ENCODE peak calls at places on chromosomes 3 and 15, in five cellular contexts. B is mesendoderm, C is neuronal stem cell, W is mesenchymal stem cell, V is IMR-90. H is an unnamed sample.

GRCh38 chr15:75051161-75051560 is 27.8 kb downstream of the PPCDC start:
- DNase-seq in B (no peak), W (no peak), V (no peak), C (no peak), H (no peak)

GRCh38 chr15:42184313-42184712 is 23.8 kb downstream of the VPS39 start:
- DNase-seq in V (peak; percentile 17), C (no peak), W (no peak), B (no peak), H (peak; percentile 13)

GRCh38 chr3:30681276-30682211 is 75.1 kb downstream of the TGFBR2 start:
- DNase-seq in V (peak; percentile 68), W (peak; percentile 68), C (peak; percentile 11), B (no peak), H (no peak)

GRCh38 chr3:187450791-187451190 is 82.6 kb downstream of the RTP4 start:
- DNase-seq in B (peak; percentile 80), V (no peak), W (no peak), C (no peak), H (no peak)

GRCh38 chr3:47419083-47420043 is 38.5 kb downstream of the PTPN23 start:
- DNase-seq in W (no peak), C (no peak), B (no peak), V (no peak), H (no peak)

GRCh38 chr3:32384938-32385337 is 6.7 kb upstream of the CMTM7 start:
- DNase-seq in W (peak; percentile 67), V (peak; percentile 4), C (peak; percentile 48), B (peak; percentile 89), H (peak; percentile 35)

GRCh38 chr15:66832679-66833078 is 130.6 kb downstream of the SMAD6 start:
- DNase-seq in C (no peak), V (peak; percentile 56), B (no peak), W (peak; percentile 47), H (peak; percentile 19)

GRCh38 chr15:71195242-71195641 is 80.0 kb downstream of the THSD4 start:
- DNase-seq in W (no peak), B (peak; percentile 89), C (no peak), V (no peak), H (no peak)

GRCh38 chr3:143825513-143825912 is 22.8 kb downstream of the SLC9A9 start:
- DNase-seq in W (no peak), V (no peak), C (no peak), B (no peak), H (no peak)

GRCh38 chr3:123400169-123400568 is 48.7 kb downstream of the ADCY5 start:
- DNase-seq in C (no peak), V (no peak), W (no peak), B (no peak), H (peak; percentile 30)

GRCh38 chr3:23112491-23112890 is 90.6 kb upstream of the UBE2E2 start:
- DNase-seq in C (no peak), V (no peak), B (peak; percentile 44), W (no peak), H (peak; percentile 35)

GRCh38 chr3:25843332-25843731 is 53.4 kb downstream of the OXSM start:
- DNase-seq in V (peak; percentile 25), W (no peak), C (no peak), B (no peak), H (peak; percentile 25)

GRCh38 chr15:68419301-68420175 is 12.4 kb downstream of the ITGA11 start:
- DNase-seq in C (no peak), B (no peak), W (peak; percentile 69), V (no peak), H (no peak)

GRCh38 chr15:98776607-98777281 is 128.4 kb downstream of the IGF1R start:
- DNase-seq in C (no peak), W (no peak), V (peak; percentile 50), B (peak; percentile 41), H (peak; percentile 2)

DNA sequence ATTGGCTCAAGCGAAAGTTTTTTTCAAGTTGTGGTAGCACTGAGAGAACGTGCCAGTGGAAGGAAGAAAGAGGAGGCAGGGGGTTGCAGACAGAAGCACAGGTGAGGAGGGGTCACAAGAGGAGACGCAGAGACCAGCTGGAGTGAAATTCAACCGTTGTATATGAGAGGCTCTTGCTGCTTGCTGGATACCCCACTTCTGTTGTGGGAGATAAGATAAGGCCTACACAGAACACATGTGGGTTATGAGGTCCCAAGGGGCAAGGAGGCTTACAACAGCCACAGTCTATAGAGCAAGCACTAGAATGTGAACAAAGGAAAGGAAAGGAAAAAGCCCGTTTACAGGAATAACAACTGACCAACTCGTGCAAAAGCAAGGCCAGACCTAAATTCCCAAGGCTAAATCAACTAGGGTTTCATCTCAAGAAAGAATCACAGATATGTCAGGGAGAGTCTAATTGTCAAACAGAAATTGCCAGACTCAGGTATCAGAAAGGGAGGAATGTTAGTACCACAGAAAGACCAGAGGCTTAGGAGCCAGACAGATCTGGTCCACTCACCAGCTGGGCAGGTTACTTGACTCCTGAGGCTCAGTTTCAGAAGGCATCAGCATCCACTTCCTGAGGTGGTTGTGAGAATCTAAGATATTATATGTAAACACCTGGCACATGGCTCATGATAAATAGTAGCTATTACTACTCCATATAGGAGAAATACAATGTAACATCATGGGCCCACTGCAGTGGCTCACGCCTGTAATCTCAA is 60.9 kb downstream of the MSL2 start:
- DNase-seq in W (no peak), C (no peak), V (no peak), B (peak; percentile 11), H (no peak)
- H3K4me2 ChIP-seq in W (no peak overlapping the region), C (no peak overlapping the region), V (no peak overlapping the region), B (no peak overlapping the region), H (no peak overlapping the region)

GRCh38 chr3:71584216-71585061 is 911 bp upstream of the FOXP1 start:
- DNase-seq in W (peak; percentile 62), C (peak; percentile 61), B (peak; percentile 64), V (peak; percentile 61), H (peak; percentile 77)
- H3K18ac ChIP-seq in W (no peak overlapping the region), C (peak overlapping the region; percentile 46), B (peak overlapping the region; percentile 99), V (peak overlapping the region; percentile 94), H (no peak overlapping the region)

GRCh38 chr3:188598872-188599271 is 444.9 kb downstream of the LPP start:
- DNase-seq in W (no peak), V (no peak), C (no peak), B (no peak), H (no peak)

GRCh38 chr3:188594137-188594536 is 440.2 kb downstream of the LPP start:
- DNase-seq in W (peak; percentile 83), B (peak; percentile 42), C (no peak), V (peak; percentile 95), H (peak; percentile 76)

GRCh38 chr3:188590556-188590955 is 436.6 kb downstream of the LPP start:
- DNase-seq in V (no peak), W (peak; percentile 26), B (no peak), C (no peak), H (no peak)

GRCh38 chr3:188595890-188596376 is 442.0 kb downstream of the LPP start:
- DNase-seq in W (peak; percentile 68), C (no peak), V (peak; percentile 80), B (no peak), H (no peak)
- H3K4me3 ChIP-seq in W (no peak overlapping the region), C (no peak overlapping the region), V (no peak overlapping the region), B (no peak overlapping the region), H (no peak overlapping the region)

GRCh38 chr3:73734376-73734775 is 109.6 kb upstream of the PDZRN3 start:
- DNase-seq in C (no peak), B (no peak), V (no peak), W (no peak), H (no peak)
- H3K4me2 ChIP-seq in C (no peak overlapping the region), B (no peak overlapping the region), V (no peak overlapping the region), W (no peak overlapping the region), H (no peak overlapping the region)

GRCh38 chr3:194485471-194485875 is 1.3 kb downstream of the ATP13A3 start:
- DNase-seq in B (no peak), W (peak; percentile 56), V (peak; percentile 41), C (no peak), H (peak; percentile 82)

GRCh38 chr3:194488007-194488742 is 1.4 kb upstream of the ATP13A3 start:
- DNase-seq in B (peak; percentile 99), V (no peak), W (no peak), C (no peak), H (peak; percentile 88)

GRCh38 chr3:194487289-194488006 is 646 bp upstream of the ATP13A3 start:
- DNase-seq in B (no peak), V (no peak), W (no peak), C (no peak), H (peak; percentile 83)

GRCh38 chr3:194485876-194486539 is 794 bp downstream of the ATP13A3 start:
- DNase-seq in V (peak; percentile 31), C (no peak), W (peak; percentile 66), B (no peak), H (peak; percentile 42)

DNA sequence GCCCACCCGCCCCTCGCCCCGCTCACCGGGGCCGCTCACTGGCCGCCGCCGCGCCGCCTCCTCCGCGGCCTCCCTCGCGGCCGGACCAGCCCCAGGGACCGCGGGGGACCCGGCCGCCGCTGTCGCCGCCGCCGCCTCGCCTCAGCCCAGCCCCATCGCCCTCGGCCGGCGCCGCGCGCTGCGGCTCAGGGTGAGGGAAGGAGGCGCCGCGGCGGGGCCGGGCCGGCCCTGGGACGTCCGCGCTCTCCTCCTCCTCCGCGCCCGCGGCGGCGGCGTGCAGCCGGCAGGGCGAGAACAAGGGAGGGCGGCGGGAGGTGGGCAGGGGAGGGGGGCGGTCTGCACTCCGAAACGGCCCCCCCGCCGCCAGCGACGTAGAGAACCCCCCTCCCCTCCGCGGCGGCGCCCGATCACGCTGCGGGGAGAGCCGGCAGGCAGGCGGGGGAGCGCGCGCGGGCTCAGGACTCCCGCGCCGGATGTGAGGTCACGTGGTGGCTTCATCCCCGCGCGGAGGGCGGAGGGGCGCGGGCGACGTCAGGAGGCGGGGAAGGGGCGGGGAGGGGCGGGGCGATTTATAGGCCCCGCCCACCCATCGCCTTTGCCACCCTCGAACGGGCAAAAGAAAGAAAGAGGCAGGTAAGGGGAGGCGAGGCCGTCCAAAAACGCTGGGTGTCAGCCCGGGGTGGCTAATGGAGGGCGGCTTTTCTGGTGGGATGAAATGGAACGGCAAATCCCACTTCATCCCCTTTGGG is at the start of gene ATP13A3:
- DNase-seq in W (peak; percentile 88), B (peak; percentile 94), C (peak; percentile 80), V (peak; percentile 88), H (peak; percentile 94)
- H3K18ac ChIP-seq in W (peak within 1 kb of the TSS; percentile 99), B (peak within 1 kb of the TSS; percentile 98), C (peak within 1 kb of the TSS; percentile 97), V (peak within 1 kb of the TSS; percentile 83), H (peak within 1 kb of the TSS; percentile 78)

DNA sequence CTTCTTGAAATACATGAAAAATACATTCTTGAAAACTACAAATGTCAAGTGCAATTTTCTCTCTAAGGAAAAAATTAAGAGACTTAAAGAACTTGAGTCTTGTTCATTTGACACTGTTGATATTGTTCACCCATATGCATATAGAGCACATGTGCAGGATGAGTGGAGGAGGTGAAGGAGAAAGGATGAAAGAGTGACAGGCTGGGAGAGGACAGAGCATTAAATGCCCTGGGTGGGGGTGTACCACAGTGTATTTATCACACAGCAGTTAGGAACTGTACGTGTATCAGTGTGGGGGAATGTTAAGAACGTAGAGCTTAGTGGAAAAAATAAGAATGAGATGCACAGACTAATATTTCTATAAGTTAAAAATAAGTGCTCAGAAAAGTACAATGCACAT is 45.7 kb downstream of the CTDSPL start:
- DNase-seq in V (no peak), B (no peak), C (no peak), W (no peak), H (no peak)
- H3K4me3 ChIP-seq in V (no peak overlapping the region), B (no peak overlapping the region), C (no peak overlapping the region), W (no peak overlapping the region), H (no peak overlapping the region)

GRCh38 chr3:55555866-55556621 is 68.9 kb upstream of the WNT5A start:
- DNase-seq in C (no peak), W (no peak), V (peak; percentile 23), B (peak; percentile 17), H (no peak)
- H3K4me2 ChIP-seq in C (no peak overlapping the region), W (no peak overlapping the region), V (no peak overlapping the region), B (no peak overlapping the region), H (no peak overlapping the region)